ENCODE peak calls at places on chromosome 18, in ten cellular contexts. One of them, this sample, is unnamed.

GRCh38 chr18:2857491-2858063 is 10.8 kb downstream of the EMILIN2 start:
- DNase-seq in prostate gland: no peak
- DNase-seq in foreskin fibroblast: peak
- DNase-seq in breast epithelium: no peak
- DNase-seq in esophagus squamous epithelium: no peak
- DNase-seq in keratinocyte: no peak
- DNase-seq in HFF-Myc: no peak
- DNase-seq in IMR-90: peak
- DNase-seq in tibial nerve: peak
- DNase-seq in brain microvascular endothelial cell: peak
- DNase-seq in this sample: peak

GRCh38 chr18:74476154-74476553 is 19.0 kb upstream of the DIPK1C start:
- DNase-seq in prostate gland: no peak
- DNase-seq in foreskin fibroblast: no peak
- DNase-seq in breast epithelium: no peak
- DNase-seq in esophagus squamous epithelium: no peak
- DNase-seq in keratinocyte: no peak
- DNase-seq in HFF-Myc: no peak
- DNase-seq in IMR-90: peak
- DNase-seq in tibial nerve: no peak
- DNase-seq in brain microvascular endothelial cell: peak
- DNase-seq in this sample: no peak

GRCh38 chr18:35407871-35408481 is 30.8 kb upstream of the ZNF396 start:
- DNase-seq in prostate gland: peak
- DNase-seq in foreskin fibroblast: peak
- DNase-seq in breast epithelium: no peak
- DNase-seq in esophagus squamous epithelium: no peak
- DNase-seq in keratinocyte: peak
- DNase-seq in HFF-Myc: peak
- DNase-seq in IMR-90: peak
- DNase-seq in tibial nerve: no peak
- DNase-seq in brain microvascular endothelial cell: peak
- DNase-seq in this sample: peak

GRCh38 chr18:80171190-80171872 is 62.3 kb downstream of the ADNP2 start:
- DNase-seq in prostate gland: peak
- DNase-seq in foreskin fibroblast: peak
- DNase-seq in breast epithelium: peak
- DNase-seq in esophagus squamous epithelium: no peak
- DNase-seq in keratinocyte: no peak
- DNase-seq in HFF-Myc: no peak
- DNase-seq in IMR-90: peak
- DNase-seq in tibial nerve: peak
- DNase-seq in brain microvascular endothelial cell: no peak
- DNase-seq in this sample: peak

GRCh38 chr18:23380817-23381216 is 72.3 kb upstream of the RIOK3 start:
- DNase-seq in prostate gland: no peak
- DNase-seq in foreskin fibroblast: no peak
- DNase-seq in breast epithelium: no peak
- DNase-seq in esophagus squamous epithelium: no peak
- DNase-seq in keratinocyte: no peak
- DNase-seq in HFF-Myc: no peak
- DNase-seq in IMR-90: peak
- DNase-seq in tibial nerve: no peak
- DNase-seq in brain microvascular endothelial cell: peak
- DNase-seq in this sample: peak

GRCh38 chr18:8117008-8117376 is 492.2 kb upstream of the RAB12 start:
- DNase-seq in prostate gland: no peak
- DNase-seq in foreskin fibroblast: peak
- DNase-seq in breast epithelium: no peak
- DNase-seq in esophagus squamous epithelium: no peak
- DNase-seq in keratinocyte: no peak
- DNase-seq in HFF-Myc: no peak
- DNase-seq in IMR-90: peak
- DNase-seq in tibial nerve: no peak
- DNase-seq in brain microvascular endothelial cell: no peak
- DNase-seq in this sample: no peak

GRCh38 chr18:63342206-63342605 is 22.6 kb upstream of the BCL2 start:
- DNase-seq in prostate gland: no peak
- DNase-seq in foreskin fibroblast: no peak
- DNase-seq in breast epithelium: no peak
- DNase-seq in esophagus squamous epithelium: no peak
- DNase-seq in keratinocyte: no peak
- DNase-seq in HFF-Myc: no peak
- DNase-seq in IMR-90: peak
- DNase-seq in tibial nerve: no peak
- DNase-seq in brain microvascular endothelial cell: no peak
- DNase-seq in this sample: peak

GRCh38 chr18:70333757-70334156 is 44.9 kb downstream of the SOCS6 start:
- DNase-seq in prostate gland: no peak
- DNase-seq in foreskin fibroblast: peak
- DNase-seq in breast epithelium: no peak
- DNase-seq in esophagus squamous epithelium: no peak
- DNase-seq in keratinocyte: peak
- DNase-seq in HFF-Myc: no peak
- DNase-seq in IMR-90: peak
- DNase-seq in tibial nerve: no peak
- DNase-seq in brain microvascular endothelial cell: peak
- DNase-seq in this sample: peak

GRCh38 chr18:681985-682384 is 24.5 kb downstream of the TYMS start:
- DNase-seq in prostate gland: no peak
- DNase-seq in foreskin fibroblast: no peak
- DNase-seq in breast epithelium: no peak
- DNase-seq in esophagus squamous epithelium: no peak
- DNase-seq in keratinocyte: no peak
- DNase-seq in HFF-Myc: no peak
- DNase-seq in IMR-90: no peak
- DNase-seq in tibial nerve: no peak
- DNase-seq in brain microvascular endothelial cell: no peak
- DNase-seq in this sample: no peak

GRCh38 chr18:79964330-79965118 is at the start of gene HSBP1L1:
- DNase-seq in prostate gland: peak
- DNase-seq in foreskin fibroblast: no peak
- DNase-seq in breast epithelium: peak
- DNase-seq in esophagus squamous epithelium: no peak
- DNase-seq in keratinocyte: no peak
- DNase-seq in HFF-Myc: no peak
- DNase-seq in IMR-90: no peak
- DNase-seq in tibial nerve: no peak
- DNase-seq in brain microvascular endothelial cell: no peak
- DNase-seq in this sample: peak

GRCh38 chr18:41323044-41323443 is 632.0 kb upstream of the PIK3C3 start:
- DNase-seq in prostate gland: no peak
- DNase-seq in foreskin fibroblast: no peak
- DNase-seq in breast epithelium: no peak
- DNase-seq in esophagus squamous epithelium: no peak
- DNase-seq in keratinocyte: no peak
- DNase-seq in HFF-Myc: no peak
- DNase-seq in IMR-90: peak
- DNase-seq in tibial nerve: no peak
- DNase-seq in brain microvascular endothelial cell: no peak
- DNase-seq in this sample: peak

GRCh38 chr18:49250819-49251388 is 209.5 kb downstream of the DYM start:
- DNase-seq in prostate gland: no peak
- DNase-seq in foreskin fibroblast: peak
- DNase-seq in breast epithelium: no peak
- DNase-seq in esophagus squamous epithelium: no peak
- DNase-seq in keratinocyte: no peak
- DNase-seq in HFF-Myc: no peak
- DNase-seq in IMR-90: peak
- DNase-seq in tibial nerve: no peak
- DNase-seq in brain microvascular endothelial cell: peak
- DNase-seq in this sample: peak
- TF ChIP-seq CTCF in prostate gland: peak
- TF ChIP-seq CTCF in foreskin fibroblast: peak
- TF ChIP-seq CTCF in breast epithelium: no peak
- TF ChIP-seq CTCF in esophagus squamous epithelium: peak
- TF ChIP-seq CTCF in keratinocyte: peak
- TF ChIP-seq CTCF in HFF-Myc: peak
- TF ChIP-seq CTCF in IMR-90: peak
- TF ChIP-seq CTCF in tibial nerve: no peak
- TF ChIP-seq CTCF in brain microvascular endothelial cell: peak
- TF ChIP-seq CTCF in this sample: peak

GRCh38 chr18:55416791-55417190 is 171.2 kb downstream of the TCF4 start:
- DNase-seq in prostate gland: no peak
- DNase-seq in foreskin fibroblast: no peak
- DNase-seq in breast epithelium: no peak
- DNase-seq in esophagus squamous epithelium: no peak
- DNase-seq in keratinocyte: no peak
- DNase-seq in HFF-Myc: no peak
- DNase-seq in IMR-90: no peak
- DNase-seq in tibial nerve: no peak
- DNase-seq in brain microvascular endothelial cell: no peak
- DNase-seq in this sample: no peak

GRCh38 chr18:55418439-55418838 is 169.6 kb downstream of the TCF4 start:
- DNase-seq in prostate gland: no peak
- DNase-seq in foreskin fibroblast: no peak
- DNase-seq in breast epithelium: no peak
- DNase-seq in esophagus squamous epithelium: no peak
- DNase-seq in keratinocyte: no peak
- DNase-seq in HFF-Myc: no peak
- DNase-seq in IMR-90: no peak
- DNase-seq in tibial nerve: no peak
- DNase-seq in brain microvascular endothelial cell: no peak
- DNase-seq in this sample: no peak

GRCh38 chr18:55413474-55413873 is 174.5 kb downstream of the TCF4 start:
- DNase-seq in prostate gland: no peak
- DNase-seq in foreskin fibroblast: no peak
- DNase-seq in breast epithelium: no peak
- DNase-seq in esophagus squamous epithelium: no peak
- DNase-seq in keratinocyte: no peak
- DNase-seq in HFF-Myc: no peak
- DNase-seq in IMR-90: peak
- DNase-seq in tibial nerve: no peak
- DNase-seq in brain microvascular endothelial cell: no peak
- DNase-seq in this sample: no peak

GRCh38 chr18:55414475-55414874 is 173.5 kb downstream of the TCF4 start:
- DNase-seq in prostate gland: no peak
- DNase-seq in foreskin fibroblast: no peak
- DNase-seq in breast epithelium: no peak
- DNase-seq in esophagus squamous epithelium: no peak
- DNase-seq in keratinocyte: no peak
- DNase-seq in HFF-Myc: no peak
- DNase-seq in IMR-90: no peak
- DNase-seq in tibial nerve: no peak
- DNase-seq in brain microvascular endothelial cell: no peak
- DNase-seq in this sample: no peak

GRCh38 chr18:55415258-55415871 is 172.6 kb downstream of the TCF4 start:
- DNase-seq in prostate gland: peak
- DNase-seq in foreskin fibroblast: peak
- DNase-seq in breast epithelium: peak
- DNase-seq in esophagus squamous epithelium: peak
- DNase-seq in keratinocyte: peak
- DNase-seq in HFF-Myc: peak
- DNase-seq in IMR-90: peak
- DNase-seq in tibial nerve: peak
- DNase-seq in brain microvascular endothelial cell: peak
- DNase-seq in this sample: peak
- H3K4me3 ChIP-seq in prostate gland: no peak
- H3K4me3 ChIP-seq in foreskin fibroblast: no peak
- H3K4me3 ChIP-seq in breast epithelium: no peak
- H3K4me3 ChIP-seq in esophagus squamous epithelium: no peak
- H3K4me3 ChIP-seq in keratinocyte: no peak
- H3K4me3 ChIP-seq in HFF-Myc: no peak
- H3K4me3 ChIP-seq in IMR-90: no peak
- H3K4me3 ChIP-seq in tibial nerve: no peak
- H3K4me3 ChIP-seq in brain microvascular endothelial cell: no peak
- H3K4me3 ChIP-seq in this sample: no peak

GRCh38 chr18:75896865-75897264 is 469.4 kb upstream of the SMIM21 start:
- DNase-seq in prostate gland: no peak
- DNase-seq in foreskin fibroblast: no peak
- DNase-seq in breast epithelium: no peak
- DNase-seq in esophagus squamous epithelium: no peak
- DNase-seq in keratinocyte: no peak
- DNase-seq in HFF-Myc: no peak
- DNase-seq in IMR-90: no peak
- DNase-seq in tibial nerve: no peak
- DNase-seq in brain microvascular endothelial cell: no peak
- DNase-seq in this sample: no peak
- TF ChIP-seq CTCF in prostate gland: peak
- TF ChIP-seq CTCF in foreskin fibroblast: no peak
- TF ChIP-seq CTCF in breast epithelium: peak
- TF ChIP-seq CTCF in esophagus squamous epithelium: no peak
- TF ChIP-seq CTCF in keratinocyte: no peak
- TF ChIP-seq CTCF in HFF-Myc: no peak
- TF ChIP-seq CTCF in IMR-90: no peak
- TF ChIP-seq CTCF in tibial nerve: no peak
- TF ChIP-seq CTCF in brain microvascular endothelial cell: no peak
- TF ChIP-seq CTCF in this sample: no peak

GRCh38 chr18:12278765-12279682 is 24.9 kb downstream of the CIDEA start:
- DNase-seq in prostate gland: peak
- DNase-seq in foreskin fibroblast: peak
- DNase-seq in breast epithelium: peak
- DNase-seq in esophagus squamous epithelium: no peak
- DNase-seq in keratinocyte: no peak
- DNase-seq in HFF-Myc: peak
- DNase-seq in IMR-90: peak
- DNase-seq in tibial nerve: peak
- DNase-seq in brain microvascular endothelial cell: peak
- DNase-seq in this sample: peak
- H3K4me3 ChIP-seq in prostate gland: peak
- H3K4me3 ChIP-seq in foreskin fibroblast: peak
- H3K4me3 ChIP-seq in breast epithelium: peak
- H3K4me3 ChIP-seq in esophagus squamous epithelium: peak
- H3K4me3 ChIP-seq in keratinocyte: no peak
- H3K4me3 ChIP-seq in HFF-Myc: peak
- H3K4me3 ChIP-seq in IMR-90: peak
- H3K4me3 ChIP-seq in tibial nerve: peak
- H3K4me3 ChIP-seq in brain microvascular endothelial cell: peak
- H3K4me3 ChIP-seq in this sample: peak

This sample was measured in cardiac fibroblast.